ENCODE peak calls at places on chromosomes 13 and 19, in ten cellular contexts. One of them, this sample, is unnamed.

GRCh38 chr13:20313896-20314295 is 81.8 kb upstream of the GJB6 start:
- DNase-seq in GM06990: no peak
- DNase-seq in PC-3: no peak
- DNase-seq in cardiac muscle cell: no peak
- DNase-seq in K562: no peak
- DNase-seq in psoas muscle: no peak
- DNase-seq in Peyer's patch: no peak
- DNase-seq in heart left ventricle: no peak
- DNase-seq in PC-9: no peak
- DNase-seq in ascending aorta: no peak
- DNase-seq in this sample: no peak

GRCh38 chr19:4909172-4909896 is at the start of gene UHRF1:
- DNase-seq in GM06990: peak; percentile 83
- DNase-seq in PC-9: no peak
- DNase-seq in heart left ventricle: no peak
- DNase-seq in psoas muscle: no peak
- DNase-seq in cardiac muscle cell: no peak
- DNase-seq in PC-3: peak; percentile 77
- DNase-seq in Peyer's patch: no peak
- DNase-seq in ascending aorta: no peak
- DNase-seq in K562: peak; percentile 93
- DNase-seq in this sample: no peak

GRCh38 chr13:89214115-89214514 is 1542.9 kb downstream of the SLITRK5 start:
- DNase-seq in PC-9: no peak
- DNase-seq in heart left ventricle: no peak
- DNase-seq in K562: no peak
- DNase-seq in PC-3: no peak
- DNase-seq in ascending aorta: no peak
- DNase-seq in GM06990: no peak
- DNase-seq in psoas muscle: no peak
- DNase-seq in cardiac muscle cell: no peak
- DNase-seq in Peyer's patch: no peak
- DNase-seq in this sample: no peak

GRCh38 chr13:24134772-24135171 is 25.7 kb upstream of the SPATA13 start:
- DNase-seq in cardiac muscle cell: no peak
- DNase-seq in K562: no peak
- DNase-seq in GM06990: no peak
- DNase-seq in PC-9: no peak
- DNase-seq in heart left ventricle: no peak
- DNase-seq in PC-3: no peak
- DNase-seq in ascending aorta: no peak
- DNase-seq in psoas muscle: no peak
- DNase-seq in Peyer's patch: no peak
- DNase-seq in this sample: no peak

GRCh38 chr19:16615788-16616187 is 12.2 kb downstream of the MED26 start:
- DNase-seq in ascending aorta: no peak
- DNase-seq in PC-9: no peak
- DNase-seq in psoas muscle: no peak
- DNase-seq in Peyer's patch: no peak
- DNase-seq in PC-3: no peak
- DNase-seq in cardiac muscle cell: no peak
- DNase-seq in K562: peak; percentile 59
- DNase-seq in heart left ventricle: no peak
- DNase-seq in GM06990: no peak
- DNase-seq in this sample: no peak

GRCh38 chr19:17532557-17532956 is 21.1 kb downstream of the PGLS start:
- DNase-seq in ascending aorta: no peak
- DNase-seq in PC-9: no peak
- DNase-seq in Peyer's patch: no peak
- DNase-seq in psoas muscle: no peak
- DNase-seq in cardiac muscle cell: no peak
- DNase-seq in GM06990: no peak
- DNase-seq in PC-3: no peak
- DNase-seq in heart left ventricle: no peak
- DNase-seq in K562: no peak
- DNase-seq in this sample: no peak

GRCh38 chr19:42076375-42076944 is 494 bp downstream of the ZNF574 start:
- DNase-seq in PC-9: no peak
- DNase-seq in K562: no peak
- DNase-seq in psoas muscle: peak; percentile 72
- DNase-seq in Peyer's patch: peak; percentile 58
- DNase-seq in heart left ventricle: no peak
- DNase-seq in GM06990: no peak
- DNase-seq in PC-3: peak; percentile 4
- DNase-seq in cardiac muscle cell: no peak
- DNase-seq in ascending aorta: peak; percentile 75
- DNase-seq in this sample: no peak

GRCh38 chr13:113939129-113939904 is 34.6 kb downstream of the C13orf46 start:
- DNase-seq in GM06990: no peak
- DNase-seq in cardiac muscle cell: no peak
- DNase-seq in K562: no peak
- DNase-seq in heart left ventricle: peak; percentile 42
- DNase-seq in PC-9: no peak
- DNase-seq in psoas muscle: no peak
- DNase-seq in Peyer's patch: no peak
- DNase-seq in ascending aorta: no peak
- DNase-seq in PC-3: no peak
- DNase-seq in this sample: no peak

GRCh38 chr19:13207237-13208130 is 57.3 kb downstream of the IER2 start:
- DNase-seq in ascending aorta: no peak
- DNase-seq in GM06990: peak; percentile 78
- DNase-seq in K562: no peak
- DNase-seq in PC-9: no peak
- DNase-seq in heart left ventricle: peak; percentile 76
- DNase-seq in psoas muscle: peak; percentile 69
- DNase-seq in cardiac muscle cell: peak; percentile 35
- DNase-seq in PC-3: no peak
- DNase-seq in Peyer's patch: peak; percentile 38
- DNase-seq in this sample: no peak

GRCh38 chr19:17949956-17950309 is 17.0 kb upstream of the KCNN1 start:
- DNase-seq in heart left ventricle: no peak
- DNase-seq in Peyer's patch: no peak
- DNase-seq in ascending aorta: no peak
- DNase-seq in PC-9: no peak
- DNase-seq in cardiac muscle cell: no peak
- DNase-seq in K562: no peak
- DNase-seq in psoas muscle: no peak
- DNase-seq in PC-3: peak; percentile 14
- DNase-seq in GM06990: no peak
- DNase-seq in this sample: no peak

GRCh38 chr19:52665529-52665928 is 27.4 kb upstream of the ZNF83 start:
- DNase-seq in PC-3: peak; percentile 89
- DNase-seq in cardiac muscle cell: no peak
- DNase-seq in PC-9: peak; percentile 79
- DNase-seq in Peyer's patch: no peak
- DNase-seq in heart left ventricle: no peak
- DNase-seq in K562: peak; percentile 48
- DNase-seq in GM06990: no peak
- DNase-seq in ascending aorta: no peak
- DNase-seq in psoas muscle: no peak
- DNase-seq in this sample: peak; percentile 78

GRCh38 chr13:46334008-46334407 is 53.0 kb downstream of the RUBCNL start:
- DNase-seq in Peyer's patch: no peak
- DNase-seq in ascending aorta: no peak
- DNase-seq in cardiac muscle cell: no peak
- DNase-seq in GM06990: no peak
- DNase-seq in PC-9: no peak
- DNase-seq in psoas muscle: no peak
- DNase-seq in PC-3: no peak
- DNase-seq in heart left ventricle: no peak
- DNase-seq in K562: no peak
- DNase-seq in this sample: no peak

GRCh38 chr13:68345963-68346362 is 1115.8 kb upstream of the PCDH9 start:
- DNase-seq in cardiac muscle cell: no peak
- DNase-seq in PC-3: no peak
- DNase-seq in Peyer's patch: no peak
- DNase-seq in heart left ventricle: no peak
- DNase-seq in GM06990: no peak
- DNase-seq in ascending aorta: no peak
- DNase-seq in PC-9: no peak
- DNase-seq in K562: no peak
- DNase-seq in psoas muscle: no peak
- DNase-seq in this sample: no peak

GRCh38 chr19:6479836-6480398 is 1.7 kb downstream of the DENND1C start:
- DNase-seq in psoas muscle: no peak
- DNase-seq in Peyer's patch: no peak
- DNase-seq in PC-3: no peak
- DNase-seq in PC-9: no peak
- DNase-seq in GM06990: no peak
- DNase-seq in ascending aorta: no peak
- DNase-seq in K562: peak; percentile 1
- DNase-seq in heart left ventricle: no peak
- DNase-seq in cardiac muscle cell: no peak
- DNase-seq in this sample: no peak

GRCh38 chr19:45934551-45935230 is 20.1 kb upstream of the NANOS2 start:
- DNase-seq in GM06990: no peak
- DNase-seq in heart left ventricle: no peak
- DNase-seq in ascending aorta: no peak
- DNase-seq in psoas muscle: peak; percentile 19
- DNase-seq in PC-3: no peak
- DNase-seq in K562: peak; percentile 75
- DNase-seq in cardiac muscle cell: no peak
- DNase-seq in Peyer's patch: no peak
- DNase-seq in PC-9: no peak
- DNase-seq in this sample: no peak

GRCh38 chr13:49374585-49375290 is 69.1 kb downstream of the CAB39L start:
- DNase-seq in PC-3: peak; percentile 84
- DNase-seq in PC-9: peak; percentile 92
- DNase-seq in K562: peak; percentile 6
- DNase-seq in GM06990: no peak
- DNase-seq in heart left ventricle: no peak
- DNase-seq in psoas muscle: no peak
- DNase-seq in Peyer's patch: no peak
- DNase-seq in ascending aorta: no peak
- DNase-seq in cardiac muscle cell: peak; percentile 54
- DNase-seq in this sample: peak; percentile 90

GRCh38 chr19:43526884-43527859 is at the start of gene ETHE1:
- DNase-seq in ascending aorta: peak; percentile 92
- DNase-seq in cardiac muscle cell: peak; percentile 70
- DNase-seq in Peyer's patch: peak; percentile 85
- DNase-seq in PC-9: peak; percentile 37
- DNase-seq in K562: peak; percentile 92
- DNase-seq in GM06990: peak; percentile 86
- DNase-seq in psoas muscle: peak; percentile 90
- DNase-seq in PC-3: peak; percentile 54
- DNase-seq in heart left ventricle: peak; percentile 93
- DNase-seq in this sample: peak; percentile 56

GRCh38 chr13:21322304-21322965 is 136.7 kb downstream of the ZDHHC20 start:
- DNase-seq in GM06990: no peak
- DNase-seq in cardiac muscle cell: no peak
- DNase-seq in heart left ventricle: no peak
- DNase-seq in K562: no peak
- DNase-seq in Peyer's patch: no peak
- DNase-seq in PC-3: no peak
- DNase-seq in psoas muscle: no peak
- DNase-seq in PC-9: no peak
- DNase-seq in ascending aorta: no peak
- DNase-seq in this sample: no peak
- H3K36me3 ChIP-seq in GM06990: no peaks in the 10 kb centered on the region
- H3K36me3 ChIP-seq in cardiac muscle cell: no peaks in the 10 kb centered on the region
- H3K36me3 ChIP-seq in heart left ventricle: no peaks in the 10 kb centered on the region
- H3K36me3 ChIP-seq in K562: no peaks in the 10 kb centered on the region
- H3K36me3 ChIP-seq in Peyer's patch: no peaks in the 10 kb centered on the region
- H3K36me3 ChIP-seq in PC-3: no peaks in the 10 kb centered on the region
- H3K36me3 ChIP-seq in psoas muscle: no peaks in the 10 kb centered on the region
- H3K36me3 ChIP-seq in PC-9: no peaks in the 10 kb centered on the region
- H3K36me3 ChIP-seq in ascending aorta: no peaks in the 10 kb centered on the region
- H3K36me3 ChIP-seq in this sample: no peaks in the 10 kb centered on the region

GRCh38 chr19:15449620-15450527 is at the start of gene WIZ:
- DNase-seq in psoas muscle: peak; percentile 94
- DNase-seq in GM06990: peak; percentile 82
- DNase-seq in Peyer's patch: peak; percentile 82
- DNase-seq in K562: peak; percentile 94
- DNase-seq in cardiac muscle cell: peak; percentile 85
- DNase-seq in PC-3: peak; percentile 72
- DNase-seq in PC-9: peak; percentile 48
- DNase-seq in ascending aorta: peak; percentile 94
- DNase-seq in heart left ventricle: peak; percentile 94
- DNase-seq in this sample: no peak
- H3K4me3 ChIP-seq in psoas muscle: peak within 1 kb of the TSS; percentile 78
- H3K4me3 ChIP-seq in GM06990: peak within 1 kb of the TSS; percentile 69
- H3K4me3 ChIP-seq in Peyer's patch: peak within 1 kb of the TSS; percentile 84
- H3K4me3 ChIP-seq in K562: peak within 1 kb of the TSS; percentile 46
- H3K4me3 ChIP-seq in cardiac muscle cell: peak within 1 kb of the TSS; percentile 87
- H3K4me3 ChIP-seq in PC-3: peak within 1 kb of the TSS; percentile 57
- H3K4me3 ChIP-seq in PC-9: peak within 1 kb of the TSS; percentile 76
- H3K4me3 ChIP-seq in ascending aorta: peak within 1 kb of the TSS; percentile 89
- H3K4me3 ChIP-seq in heart left ventricle: peak within 1 kb of the TSS; percentile 95
- H3K4me3 ChIP-seq in this sample: peak within 1 kb of the TSS; percentile 43

DNA sequence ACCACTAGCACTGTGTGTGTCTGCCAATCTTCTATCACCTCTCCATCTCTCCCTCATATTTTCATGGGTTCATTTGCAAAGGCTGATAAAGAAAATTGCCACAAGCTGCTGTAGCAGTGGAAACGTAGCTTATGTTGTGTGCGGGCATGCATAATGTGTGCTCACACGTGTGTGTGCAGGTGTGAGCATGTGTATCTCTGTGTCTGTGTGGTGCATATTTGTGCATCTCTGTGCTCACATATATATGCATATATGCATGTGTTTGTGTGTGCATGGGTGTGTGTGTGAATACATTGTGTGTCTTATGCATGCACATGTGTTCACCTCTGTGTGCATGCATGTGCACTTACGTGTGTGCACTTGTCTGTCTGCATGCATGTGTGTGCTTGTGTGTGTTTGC is 181.8 kb upstream of the UBL3 start:
- DNase-seq in PC-3: no peak
- DNase-seq in K562: no peak
- DNase-seq in PC-9: no peak
- DNase-seq in GM06990: no peak
- DNase-seq in ascending aorta: no peak
- DNase-seq in cardiac muscle cell: no peak
- DNase-seq in heart left ventricle: no peak
- DNase-seq in psoas muscle: no peak
- DNase-seq in Peyer's patch: no peak
- DNase-seq in this sample: no peak
- TF ChIP-seq CTCF in PC-3: no peak
- TF ChIP-seq CTCF in K562: no peak
- TF ChIP-seq CTCF in PC-9: no peak
- TF ChIP-seq CTCF in GM06990: no peak
- TF ChIP-seq CTCF in ascending aorta: no peak
- TF ChIP-seq CTCF in cardiac muscle cell: no peak
- TF ChIP-seq CTCF in heart left ventricle: no peak
- TF ChIP-seq CTCF in psoas muscle: no peak
- TF ChIP-seq CTCF in Peyer's patch: no peak
- TF ChIP-seq CTCF in this sample: no peak

DNA sequence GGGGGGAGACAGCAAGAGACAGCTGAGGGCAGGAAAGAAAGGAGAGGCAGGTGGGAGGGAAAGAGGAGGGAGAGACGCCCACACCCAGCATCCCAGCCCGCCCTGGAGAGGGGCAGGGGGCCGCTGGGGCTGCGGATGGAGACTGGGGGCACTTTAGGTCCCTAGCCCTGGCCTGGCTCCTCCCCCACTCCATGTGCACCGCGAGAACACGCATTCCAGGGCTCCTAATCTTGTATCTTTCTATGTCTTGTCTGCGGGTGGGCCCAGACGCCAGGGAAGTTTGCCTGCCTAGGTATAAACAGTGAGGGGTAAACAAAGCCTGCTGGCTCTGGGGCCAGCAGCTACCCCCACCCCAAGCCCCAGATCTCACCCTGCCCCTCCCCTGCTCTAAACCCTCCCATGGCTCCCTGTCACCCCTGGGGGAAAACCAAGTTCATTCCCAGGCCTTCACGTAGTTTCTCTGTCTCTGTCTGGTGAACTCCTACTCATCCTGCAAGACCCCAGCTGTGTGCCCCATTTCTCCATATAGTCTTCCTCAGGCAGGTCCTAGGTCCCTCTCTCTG is 5.8 kb downstream of the TLE5 start:
- DNase-seq in ascending aorta: no peak
- DNase-seq in GM06990: no peak
- DNase-seq in cardiac muscle cell: no peak
- DNase-seq in Peyer's patch: no peak
- DNase-seq in heart left ventricle: no peak
- DNase-seq in K562: peak; percentile 30
- DNase-seq in PC-9: no peak
- DNase-seq in PC-3: no peak
- DNase-seq in psoas muscle: no peak
- DNase-seq in this sample: peak; percentile 19
- H3K36me3 ChIP-seq in ascending aorta: peaks cover 62% of the 10 kb centered on the region
- H3K36me3 ChIP-seq in GM06990: peaks cover 36% of the 10 kb centered on the region
- H3K36me3 ChIP-seq in cardiac muscle cell: peaks cover 26% of the 10 kb centered on the region
- H3K36me3 ChIP-seq in Peyer's patch: peaks cover 69% of the 10 kb centered on the region
- H3K36me3 ChIP-seq in heart left ventricle: peaks cover 29% of the 10 kb centered on the region
- H3K36me3 ChIP-seq in K562: peaks cover 79% of the 10 kb centered on the region
- H3K36me3 ChIP-seq in PC-9: no peaks in the 10 kb centered on the region
- H3K36me3 ChIP-seq in PC-3: peaks cover 9% of the 10 kb centered on the region
- H3K36me3 ChIP-seq in psoas muscle: peaks cover 4% of the 10 kb centered on the region
- H3K36me3 ChIP-seq in this sample: peaks cover 19% of the 10 kb centered on the region

This sample was measured in bronchial epithelial cell.